ENCODE peak calls at places on chromosomes 11 and 22, in seven cellular contexts. One of them, this sample, is unnamed.

GRCh38 chr11:11171285-11171684 is 181.8 kb downstream of the CSNK2A3 start:
- DNase-seq in astrocyte of the spinal cord: peak
- DNase-seq in GM12865: no peak
- DNase-seq in cardiac fibroblast: no peak
- DNase-seq in ovary: no peak
- DNase-seq in fibroblast of the aortic adventitia: no peak
- DNase-seq in heart right ventricle: no peak
- DNase-seq in this sample: no peak

GRCh38 chr22:39281126-39281525 is 36.3 kb upstream of the PDGFB start:
- DNase-seq in cardiac fibroblast: no peak
- DNase-seq in heart right ventricle: no peak
- DNase-seq in fibroblast of the aortic adventitia: no peak
- DNase-seq in GM12865: no peak
- DNase-seq in astrocyte of the spinal cord: no peak
- DNase-seq in ovary: no peak
- DNase-seq in this sample: no peak

GRCh38 chr11:3042496-3043314 is 14.5 kb downstream of the CARS1 start:
- DNase-seq in fibroblast of the aortic adventitia: no peak
- DNase-seq in cardiac fibroblast: no peak
- DNase-seq in ovary: no peak
- DNase-seq in GM12865: no peak
- DNase-seq in astrocyte of the spinal cord: no peak
- DNase-seq in heart right ventricle: no peak
- DNase-seq in this sample: no peak

GRCh38 chr11:134644489-134645456 is 232.7 kb upstream of the B3GAT1 start:
- DNase-seq in GM12865: no peak
- DNase-seq in cardiac fibroblast: no peak
- DNase-seq in heart right ventricle: no peak
- DNase-seq in ovary: no peak
- DNase-seq in astrocyte of the spinal cord: no peak
- DNase-seq in fibroblast of the aortic adventitia: no peak
- DNase-seq in this sample: no peak

GRCh38 chr11:82937554-82937953 is 36.0 kb downstream of the DDIAS start:
- DNase-seq in cardiac fibroblast: no peak
- DNase-seq in astrocyte of the spinal cord: no peak
- DNase-seq in GM12865: no peak
- DNase-seq in ovary: no peak
- DNase-seq in heart right ventricle: no peak
- DNase-seq in fibroblast of the aortic adventitia: no peak
- DNase-seq in this sample: no peak

GRCh38 chr11:100515087-100515486 is 172.0 kb upstream of the ARHGAP42 start:
- DNase-seq in cardiac fibroblast: peak
- DNase-seq in GM12865: no peak
- DNase-seq in heart right ventricle: no peak
- DNase-seq in ovary: no peak
- DNase-seq in astrocyte of the spinal cord: peak
- DNase-seq in fibroblast of the aortic adventitia: peak
- DNase-seq in this sample: no peak

GRCh38 chr11:11414996-11415395 is 61.9 kb upstream of the CSNK2A3 start:
- DNase-seq in heart right ventricle: no peak
- DNase-seq in GM12865: no peak
- DNase-seq in cardiac fibroblast: no peak
- DNase-seq in ovary: no peak
- DNase-seq in astrocyte of the spinal cord: no peak
- DNase-seq in fibroblast of the aortic adventitia: no peak
- DNase-seq in this sample: no peak

GRCh38 chr11:67440229-67441081 is 2.8 kb downstream of the CORO1B start:
- DNase-seq in heart right ventricle: no peak
- DNase-seq in cardiac fibroblast: no peak
- DNase-seq in fibroblast of the aortic adventitia: no peak
- DNase-seq in astrocyte of the spinal cord: no peak
- DNase-seq in ovary: no peak
- DNase-seq in GM12865: no peak
- DNase-seq in this sample: no peak

GRCh38 chr22:39090426-39091064 is 6.5 kb upstream of the APOBEC3H start:
- DNase-seq in heart right ventricle: no peak
- DNase-seq in fibroblast of the aortic adventitia: no peak
- DNase-seq in cardiac fibroblast: no peak
- DNase-seq in astrocyte of the spinal cord: no peak
- DNase-seq in GM12865: peak
- DNase-seq in ovary: no peak
- DNase-seq in this sample: no peak

GRCh38 chr11:9774591-9775392 is 110.9 kb downstream of the SWAP70 start:
- DNase-seq in astrocyte of the spinal cord: peak
- DNase-seq in GM12865: no peak
- DNase-seq in ovary: no peak
- DNase-seq in heart right ventricle: no peak
- DNase-seq in cardiac fibroblast: peak
- DNase-seq in fibroblast of the aortic adventitia: peak
- DNase-seq in this sample: peak

GRCh38 chr11:26276798-26277424 is 55.0 kb upstream of the ANO3 start:
- DNase-seq in cardiac fibroblast: peak
- DNase-seq in ovary: no peak
- DNase-seq in GM12865: peak
- DNase-seq in astrocyte of the spinal cord: peak
- DNase-seq in fibroblast of the aortic adventitia: peak
- DNase-seq in heart right ventricle: peak
- DNase-seq in this sample: peak

GRCh38 chr22:29784451-29785361 is 17.5 kb downstream of the UQCR10 start:
- DNase-seq in cardiac fibroblast: peak
- DNase-seq in fibroblast of the aortic adventitia: peak
- DNase-seq in heart right ventricle: peak
- DNase-seq in GM12865: no peak
- DNase-seq in astrocyte of the spinal cord: no peak
- DNase-seq in ovary: peak
- DNase-seq in this sample: peak

GRCh38 chr22:40651563-40652501 is 15.3 kb upstream of the MRTFA start:
- DNase-seq in heart right ventricle: peak
- DNase-seq in cardiac fibroblast: peak
- DNase-seq in ovary: peak
- DNase-seq in astrocyte of the spinal cord: peak
- DNase-seq in GM12865: peak
- DNase-seq in fibroblast of the aortic adventitia: peak
- DNase-seq in this sample: peak

GRCh38 chr22:40653361-40653760 is 16.8 kb upstream of the MRTFA start:
- DNase-seq in astrocyte of the spinal cord: no peak
- DNase-seq in GM12865: no peak
- DNase-seq in ovary: no peak
- DNase-seq in heart right ventricle: no peak
- DNase-seq in fibroblast of the aortic adventitia: no peak
- DNase-seq in cardiac fibroblast: no peak
- DNase-seq in this sample: no peak

GRCh38 chr22:40651057-40651456 is 14.5 kb upstream of the MRTFA start:
- DNase-seq in cardiac fibroblast: no peak
- DNase-seq in ovary: no peak
- DNase-seq in astrocyte of the spinal cord: no peak
- DNase-seq in heart right ventricle: no peak
- DNase-seq in GM12865: no peak
- DNase-seq in fibroblast of the aortic adventitia: no peak
- DNase-seq in this sample: no peak

GRCh38 chr22:40654522-40655167 is 18.1 kb upstream of the MRTFA start:
- DNase-seq in astrocyte of the spinal cord: peak
- DNase-seq in fibroblast of the aortic adventitia: peak
- DNase-seq in ovary: no peak
- DNase-seq in GM12865: no peak
- DNase-seq in cardiac fibroblast: peak
- DNase-seq in heart right ventricle: peak
- DNase-seq in this sample: peak
- TF ChIP-seq CTCF in astrocyte of the spinal cord: peak
- TF ChIP-seq CTCF in fibroblast of the aortic adventitia: peak
- TF ChIP-seq CTCF in ovary: no peak
- TF ChIP-seq CTCF in GM12865: no peak
- TF ChIP-seq CTCF in cardiac fibroblast: peak
- TF ChIP-seq CTCF in heart right ventricle: peak
- TF ChIP-seq CTCF in this sample: peak

DNA sequence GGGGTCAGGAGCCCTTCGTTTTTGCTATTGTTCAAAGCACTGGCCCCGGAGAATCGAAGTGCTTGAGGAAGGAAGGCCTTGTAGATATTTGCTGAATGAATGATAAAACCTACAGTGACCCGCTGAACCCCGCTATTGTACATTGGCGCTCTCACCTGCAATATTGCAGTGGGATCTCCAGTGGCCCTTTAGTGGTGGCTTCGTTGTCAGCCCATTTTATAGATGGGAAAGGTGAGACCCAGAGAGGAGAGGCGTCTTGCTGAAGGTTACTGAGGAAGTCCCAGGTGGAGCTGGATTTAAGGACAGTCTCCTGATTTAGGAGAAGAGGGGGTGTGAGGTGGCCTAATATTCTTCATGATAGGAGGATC is 1.2 kb downstream of the CDC42EP2 start:
- DNase-seq in cardiac fibroblast: no peak
- DNase-seq in heart right ventricle: no peak
- DNase-seq in astrocyte of the spinal cord: peak
- DNase-seq in ovary: no peak
- DNase-seq in fibroblast of the aortic adventitia: no peak
- DNase-seq in GM12865: no peak
- DNase-seq in this sample: no peak
- H3K4me3 ChIP-seq in cardiac fibroblast: peak
- H3K4me3 ChIP-seq in heart right ventricle: peak
- H3K4me3 ChIP-seq in astrocyte of the spinal cord: peak
- H3K4me3 ChIP-seq in ovary: peak
- H3K4me3 ChIP-seq in fibroblast of the aortic adventitia: peak
- H3K4me3 ChIP-seq in GM12865: peak
- H3K4me3 ChIP-seq in this sample: peak

GRCh38 chr11:78039391-78039918 is 16.4 kb upstream of the KCTD14 start:
- DNase-seq in astrocyte of the spinal cord: no peak
- DNase-seq in cardiac fibroblast: no peak
- DNase-seq in ovary: no peak
- DNase-seq in fibroblast of the aortic adventitia: no peak
- DNase-seq in GM12865: no peak
- DNase-seq in heart right ventricle: no peak
- DNase-seq in this sample: no peak

GRCh38 chr11:78040691-78041379 is 17.8 kb upstream of the KCTD14 start:
- DNase-seq in ovary: no peak
- DNase-seq in heart right ventricle: no peak
- DNase-seq in fibroblast of the aortic adventitia: no peak
- DNase-seq in cardiac fibroblast: no peak
- DNase-seq in astrocyte of the spinal cord: no peak
- DNase-seq in GM12865: no peak
- DNase-seq in this sample: peak

GRCh38 chr11:78042858-78043257 is 19.8 kb upstream of the KCTD14 start:
- DNase-seq in heart right ventricle: no peak
- DNase-seq in astrocyte of the spinal cord: no peak
- DNase-seq in fibroblast of the aortic adventitia: no peak
- DNase-seq in cardiac fibroblast: no peak
- DNase-seq in GM12865: no peak
- DNase-seq in ovary: no peak
- DNase-seq in this sample: no peak

GRCh38 chr11:78039919-78040671 is 17.0 kb upstream of the KCTD14 start:
- DNase-seq in cardiac fibroblast: peak
- DNase-seq in fibroblast of the aortic adventitia: peak
- DNase-seq in ovary: peak
- DNase-seq in heart right ventricle: peak
- DNase-seq in astrocyte of the spinal cord: peak
- DNase-seq in GM12865: peak
- DNase-seq in this sample: peak

DNA sequence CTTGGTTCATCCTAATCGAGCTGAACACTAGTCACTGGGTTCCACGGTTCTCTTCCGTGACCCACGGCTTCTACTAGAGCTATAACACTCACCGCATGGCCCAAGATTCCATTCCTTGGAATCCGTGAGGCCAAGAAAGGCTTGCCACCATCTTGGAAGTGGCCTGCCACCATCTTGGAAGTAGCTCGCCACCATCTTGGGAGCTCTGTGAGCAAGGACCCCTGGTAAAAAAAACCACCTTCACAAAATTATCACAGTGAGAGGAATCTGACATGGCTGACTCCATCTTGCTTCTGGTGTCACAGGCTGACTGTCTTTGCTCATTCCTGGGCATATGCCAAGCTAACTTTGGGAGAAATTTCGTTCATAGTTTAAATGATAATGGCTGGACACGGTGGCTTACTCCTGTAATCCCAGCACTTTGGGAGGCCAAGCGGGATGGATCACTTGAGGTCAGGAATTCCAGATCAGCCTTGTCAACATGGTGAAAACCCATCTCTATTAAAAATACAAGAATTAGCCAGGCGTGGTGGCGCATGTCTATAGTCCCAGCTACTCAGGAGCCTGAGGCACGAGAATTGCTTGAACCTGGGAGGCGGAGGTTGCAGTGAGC is 18.9 kb upstream of the KCTD14 start:
- DNase-seq in cardiac fibroblast: no peak
- DNase-seq in fibroblast of the aortic adventitia: no peak
- DNase-seq in ovary: no peak
- DNase-seq in GM12865: no peak
- DNase-seq in astrocyte of the spinal cord: no peak
- DNase-seq in heart right ventricle: no peak
- DNase-seq in this sample: no peak
- TF ChIP-seq CTCF in cardiac fibroblast: no peak
- TF ChIP-seq CTCF in fibroblast of the aortic adventitia: no peak
- TF ChIP-seq CTCF in ovary: no peak
- TF ChIP-seq CTCF in GM12865: no peak
- TF ChIP-seq CTCF in astrocyte of the spinal cord: no peak
- TF ChIP-seq CTCF in heart right ventricle: no peak
- TF ChIP-seq CTCF in this sample: no peak

GRCh38 chr22:24950272-24950902 is 2.1 kb upstream of the KIAA1671 start:
- DNase-seq in ovary: no peak
- DNase-seq in fibroblast of the aortic adventitia: peak
- DNase-seq in astrocyte of the spinal cord: no peak
- DNase-seq in cardiac fibroblast: peak
- DNase-seq in GM12865: peak
- DNase-seq in heart right ventricle: no peak
- DNase-seq in this sample: no peak

GRCh38 chr22:24947383-24947782 is 889 bp upstream of the LHFPL7 start:
- DNase-seq in fibroblast of the aortic adventitia: no peak
- DNase-seq in cardiac fibroblast: no peak
- DNase-seq in ovary: no peak
- DNase-seq in astrocyte of the spinal cord: no peak
- DNase-seq in GM12865: no peak
- DNase-seq in heart right ventricle: no peak
- DNase-seq in this sample: no peak

GRCh38 chr22:24945430-24945829 is 1.1 kb downstream of the LHFPL7 start:
- DNase-seq in cardiac fibroblast: no peak
- DNase-seq in astrocyte of the spinal cord: no peak
- DNase-seq in heart right ventricle: no peak
- DNase-seq in GM12865: no peak
- DNase-seq in fibroblast of the aortic adventitia: no peak
- DNase-seq in ovary: no peak
- DNase-seq in this sample: no peak

GRCh38 chr22:24947881-24948280 is 1.4 kb upstream of the LHFPL7 start:
- DNase-seq in heart right ventricle: no peak
- DNase-seq in ovary: no peak
- DNase-seq in cardiac fibroblast: no peak
- DNase-seq in fibroblast of the aortic adventitia: no peak
- DNase-seq in astrocyte of the spinal cord: no peak
- DNase-seq in GM12865: no peak
- DNase-seq in this sample: no peak

GRCh38 chr22:24948356-24949202 is 2.1 kb upstream of the LHFPL7 start:
- DNase-seq in heart right ventricle: no peak
- DNase-seq in ovary: no peak
- DNase-seq in cardiac fibroblast: no peak
- DNase-seq in GM12865: no peak
- DNase-seq in fibroblast of the aortic adventitia: no peak
- DNase-seq in astrocyte of the spinal cord: no peak
- DNase-seq in this sample: no peak
- H3K4me3 ChIP-seq in heart right ventricle: no peak
- H3K4me3 ChIP-seq in ovary: no peak
- H3K4me3 ChIP-seq in cardiac fibroblast: no peak
- H3K4me3 ChIP-seq in GM12865: no peak
- H3K4me3 ChIP-seq in fibroblast of the aortic adventitia: no peak
- H3K4me3 ChIP-seq in astrocyte of the spinal cord: no peak
- H3K4me3 ChIP-seq in this sample: no peak